ENCODE peak calls at places on chromosomes 5 and 9, in five cellular contexts. H is AG10803, Z is A673, T is keratinocyte, W is heart right ventricle. S is an unnamed sample.

GRCh38 chr9:137253717-137254623 is 1.2 kb upstream of the NELFB start:
- DNase-seq in H (no peak), Z (peak; percentile 60), T (no peak), W (no peak), S (no peak)

GRCh38 chr5:40258205-40258604 is 421.5 kb upstream of the PTGER4 start:
- DNase-seq in H (no peak), Z (no peak), T (no peak), W (no peak), S (peak; percentile 85)

GRCh38 chr5:119745976-119746375 is 116.6 kb downstream of the FAM170A start:
- DNase-seq in H (no peak), Z (no peak), T (no peak), W (no peak), S (no peak)

GRCh38 chr9:86043999-86044398 is 55.4 kb downstream of the GOLM1 start:
- DNase-seq in H (no peak), Z (peak; percentile 53), T (no peak), W (no peak), S (peak; percentile 40)

GRCh38 chr9:134604834-134605233 is 36.8 kb upstream of the COL5A1 start:
- DNase-seq in H (no peak), Z (no peak), T (no peak), W (no peak), S (no peak)

GRCh38 chr5:95644351-95645042 is 2.1 kb upstream of the RFESD start:
- DNase-seq in H (peak; percentile 57), Z (peak; percentile 67), T (no peak), W (no peak), S (peak; percentile 71)

GRCh38 chr9:1454211-1454979 is 404.2 kb downstream of the DMRT2 start:
- DNase-seq in H (no peak), Z (no peak), T (no peak), W (no peak), S (no peak)

GRCh38 chr9:69180670-69181069 is 6.6 kb downstream of the TJP2 start:
- DNase-seq in H (peak; percentile 91), Z (peak; percentile 72), T (peak; percentile 93), W (no peak), S (peak; percentile 74)

GRCh38 chr9:116937361-116937760 is 250.3 kb downstream of the TRIM32 start:
- DNase-seq in H (no peak), Z (no peak), T (no peak), W (no peak), S (no peak)

GRCh38 chr5:34538026-34538672 is 118.0 kb upstream of the RAI14 start:
- DNase-seq in H (no peak), Z (peak; percentile 39), T (no peak), W (no peak), S (peak; percentile 20)

GRCh38 chr9:104586496-104587180 is 12.6 kb downstream of the OR13C5 start:
- DNase-seq in H (peak; percentile 90), Z (peak; percentile 17), T (no peak), W (no peak), S (no peak)

GRCh38 chr9:13173553-13173952 is 105.9 kb downstream of the MPDZ start:
- DNase-seq in H (no peak), Z (no peak), T (no peak), W (no peak), S (no peak)

GRCh38 chr9:81556923-81557322 is 132.4 kb downstream of the TLE1 start:
- DNase-seq in H (no peak), Z (no peak), T (no peak), W (no peak), S (no peak)

GRCh38 chr9:132946624-132947295 is 2.3 kb upstream of the TSC1 start:
- DNase-seq in H (peak; percentile 59), Z (no peak), T (no peak), W (no peak), S (no peak)

GRCh38 chr5:173172166-173172565 is 27.8 kb downstream of the BNIP1 start:
- DNase-seq in H (no peak), Z (no peak), T (no peak), W (no peak), S (no peak)

GRCh38 chr5:172007153-172007794 is 836 bp upstream of the FBXW11 start:
- DNase-seq in H (no peak), Z (no peak), T (no peak), W (no peak), S (peak; percentile 31)

GRCh38 chr5:172006378-172007152 is at the start of gene FBXW11:
- DNase-seq in H (peak; percentile 96), Z (peak; percentile 95), T (peak; percentile 83), W (peak; percentile 96), S (peak; percentile 96)

GRCh38 chr5:172009536-172010270 is 3.3 kb upstream of the FBXW11 start:
- DNase-seq in H (no peak), Z (no peak), T (no peak), W (no peak), S (no peak)

GRCh38 chr5:172008689-172009141 is 2.3 kb upstream of the FBXW11 start:
- DNase-seq in H (peak; percentile 14), Z (no peak), T (no peak), W (no peak), S (peak; percentile 46)

DNA sequence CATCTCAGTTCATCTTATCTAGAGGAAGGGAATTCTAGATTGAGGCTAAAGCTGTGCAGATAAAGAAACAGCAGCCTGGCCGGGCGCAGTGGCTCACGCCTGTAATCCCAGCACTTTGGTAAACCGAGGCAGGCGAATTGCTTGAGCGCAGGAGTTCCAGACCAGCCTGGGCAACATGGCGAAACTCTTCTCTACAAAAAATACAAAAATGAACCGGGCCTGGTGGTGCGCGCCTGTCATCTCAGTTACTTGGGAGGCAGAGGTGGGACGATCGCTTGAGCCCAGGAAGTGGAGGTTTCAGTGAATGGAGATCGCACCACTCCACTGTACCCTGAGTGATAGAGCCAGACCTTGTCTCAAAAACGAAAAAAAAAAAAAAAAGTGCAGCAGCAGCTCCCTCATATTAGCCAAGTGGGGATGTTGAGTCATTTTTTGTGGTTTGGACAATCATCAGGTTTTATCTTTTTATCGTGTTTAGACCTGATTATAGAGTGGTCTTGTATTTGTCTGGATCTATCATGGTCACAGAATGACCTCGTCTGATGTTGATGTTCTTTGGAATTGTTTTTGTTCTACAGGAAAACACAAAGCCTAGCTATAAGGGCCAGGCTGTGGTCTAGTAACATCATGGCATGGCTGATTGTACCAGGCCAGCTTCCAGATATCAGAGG is 1.5 kb upstream of the FBXW11 start:
- DNase-seq in H (peak; percentile 36), Z (no peak), T (no peak), W (no peak), S (no peak)
- H3K4me3 ChIP-seq in H (peak overlapping the region; percentile 96), Z (peak overlapping the region; percentile 93), T (peak overlapping the region; percentile 96), W (peak overlapping the region; percentile 90), S (peak overlapping the region; percentile 90)

GRCh38 chr5:80656425-80656824 is 1.6 kb upstream of the DHFR start:
- DNase-seq in H (peak; percentile 29), Z (peak; percentile 29), T (no peak), W (no peak), S (peak; percentile 12)
- TF ChIP-seq CTCF in H (peak; percentile 19), Z (no peak), T (no peak), W (no peak), S (no peak)

GRCh38 chr9:79583957-79584654 is 12.3 kb downstream of the TLE4 start:
- DNase-seq in H (no peak), Z (no peak), T (no peak), W (peak; percentile 22), S (peak; percentile 90)
- H3K4me3 ChIP-seq in H (no peak overlapping the region), Z (no peak overlapping the region), T (no peak overlapping the region), W (peak overlapping the region; percentile 7), S (peak overlapping the region; percentile 40)

GRCh38 chr5:74017112-74017511 is 391.1 kb downstream of the ARHGEF28 start:
- DNase-seq in H (no peak), Z (no peak), T (peak; percentile 94), W (no peak), S (no peak)

GRCh38 chr5:74013222-74013621 is 387.2 kb downstream of the ARHGEF28 start:
- DNase-seq in H (no peak), Z (no peak), T (no peak), W (no peak), S (no peak)

GRCh38 chr5:74017786-74018211 is 391.8 kb downstream of the ARHGEF28 start:
- DNase-seq in H (peak; percentile 53), Z (peak; percentile 67), T (no peak), W (no peak), S (peak; percentile 7)

GRCh38 chr5:74015716-74016115 is 389.7 kb downstream of the ARHGEF28 start:
- DNase-seq in H (no peak), Z (no peak), T (no peak), W (no peak), S (no peak)

GRCh38 chr5:74016373-74016772 is 390.4 kb downstream of the ARHGEF28 start:
- DNase-seq in H (no peak), Z (no peak), T (no peak), W (no peak), S (peak; percentile 23)
- TF ChIP-seq CTCF in H (no peak), Z (peak; percentile 37), T (peak; percentile 61), W (no peak), S (peak; percentile 17)

DNA sequence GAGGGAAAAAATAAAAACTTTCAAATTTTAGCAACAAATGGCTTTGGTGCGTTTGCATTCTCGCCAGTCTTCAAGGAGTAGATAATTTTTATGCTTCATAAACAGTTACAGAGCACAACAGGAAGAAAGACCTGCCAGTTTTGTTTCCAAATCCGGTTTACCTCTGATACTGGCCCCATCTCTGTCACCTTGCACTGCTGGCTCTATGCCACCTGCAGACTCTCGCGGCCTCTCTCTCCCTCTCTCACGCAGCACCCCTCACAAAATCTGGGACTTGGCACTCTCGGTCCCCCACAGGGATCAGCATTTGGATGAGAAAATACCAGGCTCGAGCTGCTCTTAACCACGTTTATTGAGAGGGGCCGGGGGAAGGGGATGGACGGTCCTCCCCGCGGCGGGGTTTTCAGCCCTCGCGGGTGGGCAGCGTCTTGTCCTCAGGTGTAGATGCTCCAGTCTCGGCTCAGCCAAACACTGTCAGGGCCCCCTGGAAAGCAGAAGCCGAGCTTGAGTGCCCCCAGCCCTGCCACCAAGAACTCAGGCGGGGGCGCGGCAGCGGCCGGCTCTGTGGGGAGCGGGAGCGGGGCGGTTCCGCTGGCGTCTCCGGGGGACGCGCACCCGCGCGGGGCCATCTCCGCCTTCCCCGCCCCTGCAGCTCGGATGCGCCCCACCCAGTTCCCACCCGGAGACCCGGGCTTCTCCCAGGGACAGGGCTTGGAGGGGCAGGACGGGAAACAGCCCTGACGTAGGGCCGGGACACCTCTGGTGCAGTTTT is 1.3 kb downstream of the SCGB3A1 start:
- DNase-seq in H (no peak), Z (no peak), T (no peak), W (no peak), S (no peak)
- H3K4me3 ChIP-seq in H (no peak overlapping the region), Z (peak overlapping the region; percentile 31), T (no peak overlapping the region), W (peak overlapping the region; percentile 34), S (no peak overlapping the region)

GRCh38 chr9:93826905-93827544 is 128.1 kb downstream of the BARX1 start:
- DNase-seq in H (no peak), Z (no peak), T (no peak), W (no peak), S (no peak)

GRCh38 chr9:93827545-93828330 is 127.4 kb downstream of the BARX1 start:
- DNase-seq in H (peak; percentile 43), Z (peak; percentile 37), T (no peak), W (peak; percentile 42), S (peak; percentile 41)

GRCh38 chr9:93825348-93826115 is 129.6 kb downstream of the BARX1 start:
- DNase-seq in H (no peak), Z (no peak), T (no peak), W (no peak), S (no peak)

GRCh38 chr9:93824386-93825294 is 130.5 kb downstream of the BARX1 start:
- DNase-seq in H (no peak), Z (no peak), T (no peak), W (no peak), S (no peak)

DNA sequence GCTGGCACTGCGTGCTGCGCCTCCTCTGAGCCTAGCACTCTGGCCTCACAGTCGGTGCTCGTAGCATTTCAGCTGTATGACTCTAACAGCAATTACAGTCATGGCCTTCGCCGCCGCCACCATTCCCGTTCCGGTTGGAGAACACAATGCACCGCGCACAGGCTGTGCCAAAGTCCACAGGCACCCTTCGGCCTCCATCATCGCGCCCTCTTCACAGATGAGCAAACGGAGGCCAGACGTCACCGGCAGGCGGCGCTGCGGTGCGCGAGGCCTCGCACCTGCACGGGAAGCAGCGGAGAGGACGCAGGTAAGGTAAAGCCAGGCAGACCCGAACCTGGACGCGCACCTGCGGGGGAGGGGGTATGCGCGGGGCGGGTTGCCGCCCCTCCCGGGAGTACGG is 128.9 kb downstream of the BARX1 start:
- DNase-seq in H (no peak), Z (no peak), T (no peak), W (no peak), S (no peak)
- TF ChIP-seq CTCF in H (no peak), Z (peak; percentile 16), T (peak; percentile 79), W (no peak), S (no peak)

S was measured in NB4.